ENCODE peak calls at places on chromosomes 3 and 15, in nine cellular contexts. One of them, this sample, is unnamed. For H3K4me1, the result is how much of the 10 kb centered on the place peaks cover.

GRCh38 chr3:172561894-172562664 is 38.8 kb upstream of the TNFSF10 start:
- DNase-seq in left ventricle myocardium inferior: no peak
- DNase-seq in effector memory CD4-positive, alpha-beta T cell: no peak
- DNase-seq in RWPE2: no peak
- DNase-seq in IMR-90: no peak
- DNase-seq in tibial artery: no peak
- DNase-seq in Caco-2: no peak
- DNase-seq in esophagus squamous epithelium: no peak
- DNase-seq in colonic mucosa: peak
- DNase-seq in this sample: no peak

GRCh38 chr3:19231792-19232461 is 83.6 kb downstream of the KCNH8 start:
- DNase-seq in left ventricle myocardium inferior: no peak
- DNase-seq in effector memory CD4-positive, alpha-beta T cell: no peak
- DNase-seq in RWPE2: no peak
- DNase-seq in IMR-90: no peak
- DNase-seq in tibial artery: no peak
- DNase-seq in Caco-2: no peak
- DNase-seq in esophagus squamous epithelium: no peak
- DNase-seq in colonic mucosa: no peak
- DNase-seq in this sample: no peak

GRCh38 chr3:194323785-194324735 is 27.1 kb downstream of the CPN2 start:
- DNase-seq in left ventricle myocardium inferior: peak
- DNase-seq in effector memory CD4-positive, alpha-beta T cell: no peak
- DNase-seq in RWPE2: no peak
- DNase-seq in IMR-90: peak
- DNase-seq in tibial artery: no peak
- DNase-seq in Caco-2: peak
- DNase-seq in esophagus squamous epithelium: no peak
- DNase-seq in colonic mucosa: peak
- DNase-seq in this sample: peak

GRCh38 chr15:64356443-64357040 is 569 bp upstream of the CSNK1G1 start:
- DNase-seq in left ventricle myocardium inferior: no peak
- DNase-seq in effector memory CD4-positive, alpha-beta T cell: no peak
- DNase-seq in RWPE2: no peak
- DNase-seq in IMR-90: peak
- DNase-seq in tibial artery: no peak
- DNase-seq in Caco-2: no peak
- DNase-seq in esophagus squamous epithelium: no peak
- DNase-seq in colonic mucosa: no peak
- DNase-seq in this sample: peak

GRCh38 chr3:40422861-40423260 is 34.3 kb upstream of the RPL14 start:
- DNase-seq in left ventricle myocardium inferior: no peak
- DNase-seq in effector memory CD4-positive, alpha-beta T cell: no peak
- DNase-seq in RWPE2: no peak
- DNase-seq in IMR-90: no peak
- DNase-seq in tibial artery: no peak
- DNase-seq in Caco-2: no peak
- DNase-seq in esophagus squamous epithelium: no peak
- DNase-seq in colonic mucosa: no peak
- DNase-seq in this sample: no peak

GRCh38 chr3:126969586-126969985 is 13.3 kb upstream of the PLXNA1 start:
- DNase-seq in left ventricle myocardium inferior: no peak
- DNase-seq in effector memory CD4-positive, alpha-beta T cell: no peak
- DNase-seq in RWPE2: no peak
- DNase-seq in IMR-90: peak
- DNase-seq in tibial artery: no peak
- DNase-seq in Caco-2: no peak
- DNase-seq in esophagus squamous epithelium: no peak
- DNase-seq in colonic mucosa: no peak
- DNase-seq in this sample: peak

GRCh38 chr3:16658004-16658932 is 53.0 kb upstream of the DAZL start:
- DNase-seq in left ventricle myocardium inferior: no peak
- DNase-seq in effector memory CD4-positive, alpha-beta T cell: no peak
- DNase-seq in RWPE2: no peak
- DNase-seq in IMR-90: no peak
- DNase-seq in tibial artery: no peak
- DNase-seq in Caco-2: no peak
- DNase-seq in esophagus squamous epithelium: no peak
- DNase-seq in colonic mucosa: no peak
- DNase-seq in this sample: no peak

GRCh38 chr15:64152507-64153387 is 1.2 kb downstream of the SNX22 start:
- DNase-seq in left ventricle myocardium inferior: no peak
- DNase-seq in effector memory CD4-positive, alpha-beta T cell: no peak
- DNase-seq in RWPE2: no peak
- DNase-seq in IMR-90: no peak
- DNase-seq in tibial artery: no peak
- DNase-seq in Caco-2: no peak
- DNase-seq in esophagus squamous epithelium: no peak
- DNase-seq in colonic mucosa: no peak
- DNase-seq in this sample: peak

GRCh38 chr3:168951884-168952283 is 711.6 kb downstream of the MECOM start:
- DNase-seq in left ventricle myocardium inferior: no peak
- DNase-seq in effector memory CD4-positive, alpha-beta T cell: no peak
- DNase-seq in RWPE2: no peak
- DNase-seq in IMR-90: no peak
- DNase-seq in tibial artery: no peak
- DNase-seq in Caco-2: no peak
- DNase-seq in esophagus squamous epithelium: no peak
- DNase-seq in colonic mucosa: no peak
- DNase-seq in this sample: no peak

GRCh38 chr3:138469869-138470268 is 35.5 kb downstream of the ESYT3 start:
- DNase-seq in left ventricle myocardium inferior: no peak
- DNase-seq in effector memory CD4-positive, alpha-beta T cell: no peak
- DNase-seq in RWPE2: no peak
- DNase-seq in IMR-90: no peak
- DNase-seq in tibial artery: no peak
- DNase-seq in Caco-2: no peak
- DNase-seq in esophagus squamous epithelium: no peak
- DNase-seq in colonic mucosa: no peak
- DNase-seq in this sample: no peak

GRCh38 chr15:35312355-35312754 is 227.3 kb upstream of the NANOGP8 start:
- DNase-seq in left ventricle myocardium inferior: no peak
- DNase-seq in effector memory CD4-positive, alpha-beta T cell: no peak
- DNase-seq in RWPE2: no peak
- DNase-seq in IMR-90: no peak
- DNase-seq in tibial artery: no peak
- DNase-seq in Caco-2: no peak
- DNase-seq in esophagus squamous epithelium: no peak
- DNase-seq in colonic mucosa: no peak
- DNase-seq in this sample: no peak

GRCh38 chr15:99438222-99438592 is 127.6 kb upstream of the MEF2A start:
- DNase-seq in left ventricle myocardium inferior: no peak
- DNase-seq in effector memory CD4-positive, alpha-beta T cell: no peak
- DNase-seq in RWPE2: peak
- DNase-seq in IMR-90: no peak
- DNase-seq in tibial artery: no peak
- DNase-seq in Caco-2: no peak
- DNase-seq in esophagus squamous epithelium: no peak
- DNase-seq in colonic mucosa: no peak
- DNase-seq in this sample: no peak

GRCh38 chr3:46942481-46943236 is 33.9 kb downstream of the CCDC12 start:
- DNase-seq in left ventricle myocardium inferior: no peak
- DNase-seq in effector memory CD4-positive, alpha-beta T cell: no peak
- DNase-seq in RWPE2: no peak
- DNase-seq in IMR-90: no peak
- DNase-seq in tibial artery: no peak
- DNase-seq in Caco-2: no peak
- DNase-seq in esophagus squamous epithelium: no peak
- DNase-seq in colonic mucosa: no peak
- DNase-seq in this sample: no peak
- H3K4me1 ChIP-seq in left ventricle myocardium inferior: half or more
- H3K4me1 ChIP-seq in effector memory CD4-positive, alpha-beta T cell: under half
- H3K4me1 ChIP-seq in RWPE2: under half
- H3K4me1 ChIP-seq in IMR-90: under half
- H3K4me1 ChIP-seq in tibial artery: under half
- H3K4me1 ChIP-seq in Caco-2: half or more
- H3K4me1 ChIP-seq in esophagus squamous epithelium: half or more
- H3K4me1 ChIP-seq in colonic mucosa: under half
- H3K4me1 ChIP-seq in this sample: half or more

GRCh38 chr3:65893631-65894030 is 145.1 kb downstream of the MAGI1 start:
- DNase-seq in left ventricle myocardium inferior: no peak
- DNase-seq in effector memory CD4-positive, alpha-beta T cell: no peak
- DNase-seq in RWPE2: no peak
- DNase-seq in IMR-90: no peak
- DNase-seq in tibial artery: no peak
- DNase-seq in Caco-2: no peak
- DNase-seq in esophagus squamous epithelium: no peak
- DNase-seq in colonic mucosa: no peak
- DNase-seq in this sample: no peak

GRCh38 chr3:65894679-65895078 is 144.0 kb downstream of the MAGI1 start:
- DNase-seq in left ventricle myocardium inferior: no peak
- DNase-seq in effector memory CD4-positive, alpha-beta T cell: no peak
- DNase-seq in RWPE2: no peak
- DNase-seq in IMR-90: peak
- DNase-seq in tibial artery: no peak
- DNase-seq in Caco-2: no peak
- DNase-seq in esophagus squamous epithelium: no peak
- DNase-seq in colonic mucosa: no peak
- DNase-seq in this sample: peak

GRCh38 chr3:65894126-65894525 is 144.6 kb downstream of the MAGI1 start:
- DNase-seq in left ventricle myocardium inferior: no peak
- DNase-seq in effector memory CD4-positive, alpha-beta T cell: no peak
- DNase-seq in RWPE2: no peak
- DNase-seq in IMR-90: no peak
- DNase-seq in tibial artery: no peak
- DNase-seq in Caco-2: no peak
- DNase-seq in esophagus squamous epithelium: no peak
- DNase-seq in colonic mucosa: no peak
- DNase-seq in this sample: no peak

GRCh38 chr3:65895084-65895483 is 143.6 kb downstream of the MAGI1 start:
- DNase-seq in left ventricle myocardium inferior: no peak
- DNase-seq in effector memory CD4-positive, alpha-beta T cell: no peak
- DNase-seq in RWPE2: no peak
- DNase-seq in IMR-90: no peak
- DNase-seq in tibial artery: no peak
- DNase-seq in Caco-2: no peak
- DNase-seq in esophagus squamous epithelium: no peak
- DNase-seq in colonic mucosa: no peak
- DNase-seq in this sample: no peak

DNA sequence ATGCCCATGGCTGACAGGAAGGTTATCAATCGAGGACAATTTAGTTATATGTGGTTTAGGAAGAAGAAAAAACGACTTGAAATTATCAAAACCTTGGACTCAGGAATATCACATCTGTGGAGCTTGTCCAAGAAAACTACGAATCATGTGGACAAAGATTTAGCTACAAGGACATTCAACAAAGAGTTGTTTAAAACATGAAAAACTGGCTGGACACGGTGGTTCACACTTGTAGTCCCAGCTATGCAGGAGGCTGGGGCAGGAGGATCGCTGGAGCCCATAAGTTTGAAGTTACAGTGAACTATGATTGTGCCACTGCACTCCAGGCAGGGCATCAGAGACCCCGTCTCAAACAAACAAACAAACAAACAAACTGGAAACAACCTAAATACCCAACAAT is 142.4 kb downstream of the MAGI1 start:
- DNase-seq in left ventricle myocardium inferior: no peak
- DNase-seq in effector memory CD4-positive, alpha-beta T cell: no peak
- DNase-seq in RWPE2: no peak
- DNase-seq in IMR-90: no peak
- DNase-seq in tibial artery: no peak
- DNase-seq in Caco-2: no peak
- DNase-seq in esophagus squamous epithelium: no peak
- DNase-seq in colonic mucosa: no peak
- DNase-seq in this sample: no peak
- H3K4me1 ChIP-seq in left ventricle myocardium inferior: under half
- H3K4me1 ChIP-seq in effector memory CD4-positive, alpha-beta T cell: under half
- H3K4me1 ChIP-seq in RWPE2: under half
- H3K4me1 ChIP-seq in IMR-90: under half
- H3K4me1 ChIP-seq in tibial artery: under half
- H3K4me1 ChIP-seq in Caco-2: under half
- H3K4me1 ChIP-seq in esophagus squamous epithelium: under half
- H3K4me1 ChIP-seq in colonic mucosa: under half
- H3K4me1 ChIP-seq in this sample: under half

GRCh38 chr3:171266034-171266805 is 194.0 kb downstream of the TNIK start:
- DNase-seq in left ventricle myocardium inferior: no peak
- DNase-seq in effector memory CD4-positive, alpha-beta T cell: no peak
- DNase-seq in RWPE2: no peak
- DNase-seq in IMR-90: peak
- DNase-seq in tibial artery: no peak
- DNase-seq in Caco-2: no peak
- DNase-seq in esophagus squamous epithelium: no peak
- DNase-seq in colonic mucosa: no peak
- DNase-seq in this sample: peak
- H3K4me1 ChIP-seq in left ventricle myocardium inferior: half or more
- H3K4me1 ChIP-seq in effector memory CD4-positive, alpha-beta T cell: under half
- H3K4me1 ChIP-seq in RWPE2: under half
- H3K4me1 ChIP-seq in IMR-90: under half
- H3K4me1 ChIP-seq in tibial artery: under half
- H3K4me1 ChIP-seq in Caco-2: under half
- H3K4me1 ChIP-seq in esophagus squamous epithelium: under half
- H3K4me1 ChIP-seq in colonic mucosa: under half
- H3K4me1 ChIP-seq in this sample: under half

DNA sequence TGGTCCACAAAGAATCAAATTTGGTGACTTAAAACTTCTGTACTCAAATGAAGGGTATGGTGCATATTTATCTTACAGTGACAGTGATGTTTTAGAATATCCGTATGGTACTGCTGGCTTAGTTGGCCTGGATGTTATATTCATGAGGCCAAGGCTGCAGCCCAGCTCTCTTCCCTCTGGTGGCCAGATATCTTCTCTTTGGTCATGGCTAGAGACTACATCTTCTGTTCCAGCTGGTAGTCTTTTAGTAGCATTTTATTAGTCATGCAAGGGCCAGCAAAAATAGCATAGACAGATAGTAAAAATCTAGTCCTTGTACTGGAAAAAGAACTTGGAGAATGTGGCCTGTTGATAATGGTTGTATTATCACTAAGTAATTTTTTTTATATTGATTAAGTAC is 124.0 kb upstream of the ROPN1 start:
- DNase-seq in left ventricle myocardium inferior: no peak
- DNase-seq in effector memory CD4-positive, alpha-beta T cell: no peak
- DNase-seq in RWPE2: no peak
- DNase-seq in IMR-90: no peak
- DNase-seq in tibial artery: no peak
- DNase-seq in Caco-2: no peak
- DNase-seq in esophagus squamous epithelium: no peak
- DNase-seq in colonic mucosa: no peak
- DNase-seq in this sample: no peak
- H3K4me1 ChIP-seq in left ventricle myocardium inferior: half or more
- H3K4me1 ChIP-seq in effector memory CD4-positive, alpha-beta T cell: under half
- H3K4me1 ChIP-seq in RWPE2: under half
- H3K4me1 ChIP-seq in IMR-90: under half
- H3K4me1 ChIP-seq in tibial artery: half or more
- H3K4me1 ChIP-seq in Caco-2: under half
- H3K4me1 ChIP-seq in esophagus squamous epithelium: under half
- H3K4me1 ChIP-seq in colonic mucosa: under half
- H3K4me1 ChIP-seq in this sample: under half

DNA sequence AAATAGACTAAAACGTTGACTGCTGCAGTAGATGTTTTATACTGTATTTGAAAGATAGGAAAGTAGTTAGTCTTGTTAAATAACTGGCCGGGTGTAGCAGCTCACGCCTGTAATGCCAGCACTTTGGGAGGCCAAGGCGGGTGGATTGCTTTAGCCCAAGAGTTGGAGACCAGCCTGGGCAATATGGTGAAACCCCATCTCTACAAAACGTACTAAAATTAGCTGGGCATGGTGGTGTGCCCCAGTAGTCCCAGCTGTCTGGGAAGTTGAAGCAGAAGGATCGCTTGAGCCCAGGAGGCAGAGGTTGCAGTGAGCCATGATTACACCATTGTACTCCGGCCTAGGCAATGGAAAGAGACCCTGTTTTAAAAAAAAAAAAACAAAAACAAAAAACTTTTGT is 60.5 kb upstream of the ULK4 start:
- DNase-seq in left ventricle myocardium inferior: no peak
- DNase-seq in effector memory CD4-positive, alpha-beta T cell: no peak
- DNase-seq in RWPE2: no peak
- DNase-seq in IMR-90: no peak
- DNase-seq in tibial artery: no peak
- DNase-seq in Caco-2: no peak
- DNase-seq in esophagus squamous epithelium: no peak
- DNase-seq in colonic mucosa: no peak
- DNase-seq in this sample: no peak
- H3K4me1 ChIP-seq in left ventricle myocardium inferior: half or more
- H3K4me1 ChIP-seq in effector memory CD4-positive, alpha-beta T cell: under half
- H3K4me1 ChIP-seq in RWPE2: half or more
- H3K4me1 ChIP-seq in IMR-90: under half
- H3K4me1 ChIP-seq in tibial artery: under half
- H3K4me1 ChIP-seq in Caco-2: under half
- H3K4me1 ChIP-seq in esophagus squamous epithelium: under half
- H3K4me1 ChIP-seq in colonic mucosa: under half
- H3K4me1 ChIP-seq in this sample: under half

This sample was measured in mesenchymal stem cell.